ENCODE peak calls at places on chromosomes 5 and 9, in seven cellular contexts. N, Q, E, D, O, G and K are unnamed samples.

GRCh38 chr9:114894801-114895433 is 35.5 kb downstream of the TNFSF8 start:
- DNase-seq in E (peak), O (peak), D (no peak), G (no peak), Q (no peak), N (peak), K (no peak)

GRCh38 chr5:58357121-58357520 is 102.8 kb downstream of the PLK2 start:
- DNase-seq in O (no peak), N (peak), Q (no peak), E (peak), G (no peak), D (no peak), K (no peak)

GRCh38 chr9:31908158-31908890 is 476.1 kb upstream of the ACO1 start:
- DNase-seq in Q (no peak), D (no peak), E (peak), O (peak), N (no peak), G (no peak), K (no peak)

GRCh38 chr5:159033351-159033657 is 66.4 kb downstream of the EBF1 start:
- DNase-seq in Q (no peak), E (no peak), N (no peak), D (no peak), G (no peak), O (no peak), K (no peak)

GRCh38 chr9:26193237-26193636 is 515.0 kb upstream of the TUSC1 start:
- DNase-seq in G (no peak), O (no peak), D (no peak), E (no peak), N (no peak), Q (no peak), K (no peak)

GRCh38 chr5:154005648-154006047 is 33.1 kb downstream of the FAM114A2 start:
- DNase-seq in Q (no peak), G (no peak), E (no peak), N (no peak), O (no peak), D (no peak), K (no peak)

GRCh38 chr5:78327761-78328510 is 32.5 kb upstream of the SCAMP1 start:
- DNase-seq in O (no peak), N (no peak), D (no peak), Q (no peak), E (no peak), G (no peak), K (no peak)

GRCh38 chr5:143245929-143246561 is 157.4 kb downstream of the NR3C1 start:
- DNase-seq in E (peak), O (peak), D (no peak), Q (no peak), G (no peak), N (peak), K (no peak)

GRCh38 chr9:2857564-2858198 is 13.8 kb upstream of the PUM3 start:
- DNase-seq in Q (peak), O (peak), E (peak), D (no peak), N (peak), G (peak), K (no peak)

GRCh38 chr5:151617841-151618710 is 26.9 kb upstream of the FAT2 start:
- DNase-seq in O (no peak), E (no peak), N (no peak), G (no peak), D (no peak), Q (no peak), K (no peak)

GRCh38 chr9:135887585-135888050 is 19.7 kb downstream of the CAMSAP1 start:
- DNase-seq in E (no peak), O (no peak), G (peak), N (no peak), Q (no peak), D (no peak), K (no peak)

GRCh38 chr5:168301593-168302388 is 10.3 kb downstream of the WWC1 start:
- DNase-seq in N (no peak), G (no peak), Q (no peak), E (peak), O (no peak), D (no peak), K (no peak)
- H3K27ac ChIP-seq in N (no peak), G (no peak), Q (no peak), E (no peak), O (no peak), D (peak), K (no peak)

GRCh38 chr5:39191216-39191615 is 28.1 kb downstream of the FYB1 start:
- DNase-seq in G (no peak), D (no peak), E (no peak), O (no peak), Q (no peak), N (no peak), K (peak)
- H3K27ac ChIP-seq in G (no peak), D (no peak), E (no peak), O (no peak), Q (no peak), N (no peak), K (peak)

DNA sequence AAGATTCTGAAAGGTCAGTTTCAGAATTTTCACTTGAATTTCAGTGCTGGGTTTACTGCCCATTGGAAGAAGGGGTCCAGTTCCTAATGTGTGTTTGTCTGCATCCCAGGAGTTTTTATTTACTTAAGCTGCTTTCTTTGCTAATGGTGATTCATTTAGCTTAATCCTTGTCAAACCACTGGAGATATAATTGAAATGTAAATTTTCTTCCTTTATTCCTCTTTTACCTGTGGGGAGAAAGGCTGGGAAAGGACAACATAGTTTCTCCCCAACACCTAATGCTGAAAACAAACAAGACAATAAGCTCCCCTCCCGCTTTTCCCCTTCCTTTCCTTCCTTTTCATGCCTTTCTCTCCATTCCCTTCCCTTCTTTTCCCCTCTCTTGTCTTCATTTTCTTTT is 185.8 kb downstream of the KCTD16 start:
- DNase-seq in G (no peak), Q (peak), E (no peak), O (no peak), N (no peak), D (no peak), K (no peak)
- H3K27ac ChIP-seq in G (no peak), Q (no peak), E (no peak), O (no peak), N (no peak), D (no peak), K (no peak)

GRCh38 chr9:126533911-126534300 is 79.8 kb upstream of the LMX1B start:
- DNase-seq in N (no peak), G (no peak), Q (no peak), D (no peak), O (no peak), E (no peak), K (no peak)
- H3K27ac ChIP-seq in N (no peak), G (no peak), Q (no peak), D (peak), O (no peak), E (no peak), K (no peak)